ENCODE peak calls at places on chromosomes 2 and 18, in seven cellular contexts. One of them, this sample, is unnamed.

GRCh38 chr2:66567742-66568141 is 132.8 kb downstream of the MEIS1 start:
- DNase-seq in colonic mucosa: no peak
- DNase-seq in AG09309: no peak
- DNase-seq in dorsolateral prefrontal cortex: no peak
- DNase-seq in heart left ventricle: no peak
- DNase-seq in RWPE1: no peak
- DNase-seq in A549: no peak
- DNase-seq in this sample: no peak

GRCh38 chr2:231370749-231371429 is 24.6 kb upstream of the B3GNT7 start:
- DNase-seq in dorsolateral prefrontal cortex: no peak
- DNase-seq in A549: no peak
- DNase-seq in colonic mucosa: no peak
- DNase-seq in RWPE1: no peak
- DNase-seq in AG09309: no peak
- DNase-seq in heart left ventricle: no peak
- DNase-seq in this sample: no peak

GRCh38 chr2:61636686-61637085 is 98.5 kb upstream of the XPO1 start:
- DNase-seq in heart left ventricle: no peak
- DNase-seq in A549: no peak
- DNase-seq in dorsolateral prefrontal cortex: no peak
- DNase-seq in AG09309: no peak
- DNase-seq in RWPE1: no peak
- DNase-seq in colonic mucosa: no peak
- DNase-seq in this sample: no peak

GRCh38 chr2:205776720-205777119 is 94.4 kb downstream of the NRP2 start:
- DNase-seq in AG09309: no peak
- DNase-seq in A549: no peak
- DNase-seq in RWPE1: no peak
- DNase-seq in heart left ventricle: no peak
- DNase-seq in colonic mucosa: no peak
- DNase-seq in dorsolateral prefrontal cortex: no peak
- DNase-seq in this sample: no peak

GRCh38 chr18:58784601-58785137 is 80.0 kb upstream of the ZNF532 start:
- DNase-seq in dorsolateral prefrontal cortex: no peak
- DNase-seq in heart left ventricle: peak; percentile 41
- DNase-seq in AG09309: no peak
- DNase-seq in A549: peak; percentile 50
- DNase-seq in colonic mucosa: no peak
- DNase-seq in RWPE1: no peak
- DNase-seq in this sample: peak; percentile 34

GRCh38 chr18:8860845-8861642 is 155.7 kb downstream of the MTCL1 start:
- DNase-seq in RWPE1: no peak
- DNase-seq in heart left ventricle: no peak
- DNase-seq in A549: no peak
- DNase-seq in colonic mucosa: no peak
- DNase-seq in AG09309: no peak
- DNase-seq in dorsolateral prefrontal cortex: no peak
- DNase-seq in this sample: no peak

GRCh38 chr2:100902833-100903405 is 83.0 kb downstream of the NPAS2 start:
- DNase-seq in dorsolateral prefrontal cortex: no peak
- DNase-seq in AG09309: peak; percentile 97
- DNase-seq in colonic mucosa: no peak
- DNase-seq in heart left ventricle: no peak
- DNase-seq in RWPE1: peak; percentile 91
- DNase-seq in A549: peak; percentile 94
- DNase-seq in this sample: no peak

GRCh38 chr2:48209214-48209885 is 303.1 kb upstream of the FBXO11 start:
- DNase-seq in colonic mucosa: no peak
- DNase-seq in AG09309: no peak
- DNase-seq in RWPE1: no peak
- DNase-seq in heart left ventricle: no peak
- DNase-seq in A549: no peak
- DNase-seq in dorsolateral prefrontal cortex: no peak
- DNase-seq in this sample: no peak

GRCh38 chr2:219024059-219024458 is 17.3 kb downstream of the CFAP65 start:
- DNase-seq in colonic mucosa: no peak
- DNase-seq in A549: no peak
- DNase-seq in RWPE1: no peak
- DNase-seq in AG09309: no peak
- DNase-seq in heart left ventricle: no peak
- DNase-seq in dorsolateral prefrontal cortex: no peak
- DNase-seq in this sample: no peak

GRCh38 chr2:216572582-216573578 is 60.3 kb upstream of the IGFBP2 start:
- DNase-seq in AG09309: peak; percentile 39
- DNase-seq in colonic mucosa: peak; percentile 24
- DNase-seq in RWPE1: no peak
- DNase-seq in dorsolateral prefrontal cortex: no peak
- DNase-seq in heart left ventricle: peak; percentile 92
- DNase-seq in A549: no peak
- DNase-seq in this sample: no peak

GRCh38 chr2:220373878-220374277 is 746.4 kb downstream of the SLC4A3 start:
- DNase-seq in AG09309: peak; percentile 10
- DNase-seq in RWPE1: no peak
- DNase-seq in dorsolateral prefrontal cortex: no peak
- DNase-seq in colonic mucosa: no peak
- DNase-seq in heart left ventricle: no peak
- DNase-seq in A549: no peak
- DNase-seq in this sample: no peak

GRCh38 chr18:31444142-31444541 is 3.4 kb upstream of the DSG3 start:
- DNase-seq in heart left ventricle: no peak
- DNase-seq in colonic mucosa: no peak
- DNase-seq in AG09309: no peak
- DNase-seq in dorsolateral prefrontal cortex: no peak
- DNase-seq in A549: no peak
- DNase-seq in RWPE1: no peak
- DNase-seq in this sample: no peak

GRCh38 chr18:12998332-12999060 is 7.3 kb downstream of the CEP192 start:
- DNase-seq in RWPE1: no peak
- DNase-seq in dorsolateral prefrontal cortex: no peak
- DNase-seq in AG09309: no peak
- DNase-seq in heart left ventricle: no peak
- DNase-seq in A549: no peak
- DNase-seq in colonic mucosa: no peak
- DNase-seq in this sample: no peak

DNA sequence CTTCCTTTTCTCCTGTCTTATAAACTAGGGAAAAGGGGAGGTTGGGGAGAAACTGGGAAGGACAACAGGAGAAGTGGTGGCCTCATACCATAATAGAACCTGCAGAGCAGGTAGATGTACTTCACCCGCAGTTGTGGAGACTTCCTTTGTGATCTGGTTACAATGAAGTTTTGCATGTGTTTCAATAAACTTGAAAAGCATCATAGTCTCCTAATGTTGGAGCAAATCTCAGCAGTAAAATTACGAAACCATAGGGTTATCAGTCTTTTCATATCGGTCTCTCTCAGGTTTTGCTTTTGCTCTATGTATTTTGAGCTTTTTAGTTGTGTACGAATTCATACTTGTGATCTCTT is 30.5 kb downstream of the ANO7 start:
- DNase-seq in AG09309: no peak
- DNase-seq in dorsolateral prefrontal cortex: no peak
- DNase-seq in heart left ventricle: no peak
- DNase-seq in A549: no peak
- DNase-seq in colonic mucosa: no peak
- DNase-seq in RWPE1: no peak
- DNase-seq in this sample: no peak
- TF ChIP-seq CTCF in AG09309: no peak
- TF ChIP-seq CTCF in dorsolateral prefrontal cortex: no peak
- TF ChIP-seq CTCF in heart left ventricle: no peak
- TF ChIP-seq CTCF in A549: no peak
- TF ChIP-seq CTCF in colonic mucosa: no peak
- TF ChIP-seq CTCF in RWPE1: no peak
- TF ChIP-seq CTCF in this sample: no peak

DNA sequence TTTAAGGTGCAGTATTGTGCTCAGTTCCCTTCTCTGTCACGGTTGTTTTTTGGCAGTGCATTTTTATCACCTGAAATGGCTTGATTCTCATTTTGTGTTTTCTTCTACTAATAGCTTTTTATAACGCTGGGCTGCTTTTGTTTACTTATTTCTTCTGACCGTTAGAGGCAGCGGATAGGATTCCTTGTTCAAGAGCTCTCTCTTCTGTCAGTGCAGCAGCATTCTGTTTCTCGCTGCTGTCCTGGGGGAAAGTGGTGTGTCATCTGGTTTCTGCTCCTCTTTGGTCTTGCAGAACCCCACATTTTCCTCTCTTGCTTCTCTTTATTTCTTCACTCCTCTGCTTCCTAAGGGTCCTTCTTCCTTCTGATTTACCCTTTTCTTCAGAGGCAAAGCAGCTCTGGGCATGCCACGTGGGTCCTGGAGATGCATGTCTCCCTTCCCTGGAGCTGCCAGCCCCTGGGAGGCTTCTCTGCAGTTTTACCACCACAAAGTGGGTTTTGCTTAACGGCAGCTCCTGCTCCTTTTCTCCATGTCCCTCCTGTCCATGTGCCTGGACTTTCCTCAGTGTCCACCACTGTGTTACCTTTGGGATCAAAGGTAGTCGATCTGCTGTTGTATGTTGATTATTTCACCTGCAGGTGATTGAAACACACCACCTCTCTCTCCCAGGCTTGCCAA is 47.3 kb upstream of the SNTG2 start:
- DNase-seq in RWPE1: no peak
- DNase-seq in heart left ventricle: no peak
- DNase-seq in colonic mucosa: no peak
- DNase-seq in dorsolateral prefrontal cortex: no peak
- DNase-seq in A549: no peak
- DNase-seq in AG09309: no peak
- DNase-seq in this sample: no peak
- TF ChIP-seq CTCF in RWPE1: no peak
- TF ChIP-seq CTCF in heart left ventricle: no peak
- TF ChIP-seq CTCF in colonic mucosa: no peak
- TF ChIP-seq CTCF in dorsolateral prefrontal cortex: no peak
- TF ChIP-seq CTCF in A549: no peak
- TF ChIP-seq CTCF in AG09309: no peak
- TF ChIP-seq CTCF in this sample: no peak

GRCh38 chr2:42059261-42059898 is 11.6 kb downstream of the PKDCC start:
- DNase-seq in AG09309: no peak
- DNase-seq in A549: no peak
- DNase-seq in RWPE1: no peak
- DNase-seq in colonic mucosa: no peak
- DNase-seq in heart left ventricle: no peak
- DNase-seq in dorsolateral prefrontal cortex: no peak
- DNase-seq in this sample: no peak

GRCh38 chr2:42055573-42056514 is 8.0 kb downstream of the PKDCC start:
- DNase-seq in colonic mucosa: peak; percentile 93
- DNase-seq in AG09309: no peak
- DNase-seq in heart left ventricle: no peak
- DNase-seq in dorsolateral prefrontal cortex: no peak
- DNase-seq in RWPE1: no peak
- DNase-seq in A549: no peak
- DNase-seq in this sample: no peak

GRCh38 chr2:42054657-42055430 is 7.0 kb downstream of the PKDCC start:
- DNase-seq in heart left ventricle: no peak
- DNase-seq in colonic mucosa: peak; percentile 90
- DNase-seq in dorsolateral prefrontal cortex: no peak
- DNase-seq in AG09309: no peak
- DNase-seq in RWPE1: no peak
- DNase-seq in A549: no peak
- DNase-seq in this sample: no peak

GRCh38 chr2:42057902-42058450 is 10.2 kb downstream of the PKDCC start:
- DNase-seq in A549: no peak
- DNase-seq in AG09309: no peak
- DNase-seq in RWPE1: no peak
- DNase-seq in colonic mucosa: no peak
- DNase-seq in dorsolateral prefrontal cortex: no peak
- DNase-seq in heart left ventricle: no peak
- DNase-seq in this sample: no peak

GRCh38 chr2:42057159-42057901 is 9.5 kb downstream of the PKDCC start:
- DNase-seq in A549: no peak
- DNase-seq in colonic mucosa: no peak
- DNase-seq in RWPE1: no peak
- DNase-seq in AG09309: no peak
- DNase-seq in heart left ventricle: no peak
- DNase-seq in dorsolateral prefrontal cortex: no peak
- DNase-seq in this sample: no peak
- TF ChIP-seq CTCF in A549: no peak
- TF ChIP-seq CTCF in colonic mucosa: no peak
- TF ChIP-seq CTCF in RWPE1: no peak
- TF ChIP-seq CTCF in AG09309: no peak
- TF ChIP-seq CTCF in heart left ventricle: no peak
- TF ChIP-seq CTCF in dorsolateral prefrontal cortex: no peak
- TF ChIP-seq CTCF in this sample: no peak

DNA sequence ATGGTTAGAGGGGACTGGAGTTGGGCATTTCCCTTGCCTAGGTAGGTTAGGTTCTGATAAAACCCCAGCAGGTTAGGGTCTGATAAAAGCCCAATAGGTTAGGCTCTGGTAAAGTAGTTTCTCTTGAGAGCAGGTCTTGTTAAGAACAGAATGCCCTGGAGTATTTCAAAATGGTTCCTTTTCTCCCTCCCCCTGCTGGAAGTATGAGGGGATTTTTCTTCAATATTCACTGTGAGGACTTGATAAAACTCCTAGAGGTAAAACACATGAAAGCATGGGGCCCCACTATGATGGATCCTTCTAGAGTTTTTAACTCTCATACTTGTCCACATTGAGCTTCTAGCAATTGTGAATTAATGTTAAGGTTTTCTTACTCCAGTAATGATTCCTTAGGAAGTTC is 27.6 kb downstream of the ANKAR start:
- DNase-seq in AG09309: no peak
- DNase-seq in colonic mucosa: no peak
- DNase-seq in RWPE1: no peak
- DNase-seq in heart left ventricle: no peak
- DNase-seq in dorsolateral prefrontal cortex: no peak
- DNase-seq in A549: no peak
- DNase-seq in this sample: no peak
- TF ChIP-seq CTCF in AG09309: peak; percentile 7
- TF ChIP-seq CTCF in colonic mucosa: no peak
- TF ChIP-seq CTCF in RWPE1: no peak
- TF ChIP-seq CTCF in heart left ventricle: no peak
- TF ChIP-seq CTCF in dorsolateral prefrontal cortex: no peak
- TF ChIP-seq CTCF in A549: no peak
- TF ChIP-seq CTCF in this sample: peak; percentile 37

DNA sequence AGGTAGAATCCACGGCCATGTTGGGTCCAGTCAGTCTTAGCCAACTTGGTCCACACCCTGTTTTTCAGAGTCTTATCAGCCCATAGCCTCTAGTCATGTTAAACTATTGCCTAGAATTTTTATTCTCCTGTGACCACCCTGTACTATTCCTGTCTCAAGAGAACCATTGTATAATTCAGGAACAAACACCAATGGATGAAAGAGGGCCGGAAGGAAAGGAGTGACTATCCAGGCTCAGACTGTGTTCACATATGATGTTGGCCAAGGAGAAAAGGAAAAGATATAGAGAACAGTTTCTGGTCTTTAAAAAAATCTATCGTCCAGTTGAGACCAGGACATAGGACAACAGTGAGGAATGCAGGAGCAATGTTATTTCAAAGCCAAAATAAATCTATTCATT is 82.9 kb upstream of the SETBP1 start:
- DNase-seq in RWPE1: no peak
- DNase-seq in AG09309: no peak
- DNase-seq in colonic mucosa: no peak
- DNase-seq in dorsolateral prefrontal cortex: no peak
- DNase-seq in heart left ventricle: no peak
- DNase-seq in A549: no peak
- DNase-seq in this sample: no peak
- TF ChIP-seq CTCF in RWPE1: no peak
- TF ChIP-seq CTCF in AG09309: no peak
- TF ChIP-seq CTCF in colonic mucosa: no peak
- TF ChIP-seq CTCF in dorsolateral prefrontal cortex: no peak
- TF ChIP-seq CTCF in heart left ventricle: no peak
- TF ChIP-seq CTCF in A549: no peak
- TF ChIP-seq CTCF in this sample: no peak

This sample was measured in neural crest cell.